ENCODE peak calls at places on chromosome 7, in seven cellular contexts. One of them, this sample, is unnamed.

GRCh38 chr7:108340856-108341411 is 115.3 kb downstream of the NRCAM start:
- DNase-seq in GM23248: no peak
- DNase-seq in brain microvascular endothelial cell: no peak
- DNase-seq in ovary: no peak
- DNase-seq in neuronal stem cell: no peak
- DNase-seq in neural progenitor cell: no peak
- DNase-seq in adrenal gland: peak
- DNase-seq in this sample: no peak

GRCh38 chr7:20331912-20332317 is 1.2 kb downstream of the ITGB8 start:
- DNase-seq in GM23248: no peak
- DNase-seq in brain microvascular endothelial cell: no peak
- DNase-seq in ovary: no peak
- DNase-seq in neuronal stem cell: no peak
- DNase-seq in neural progenitor cell: peak
- DNase-seq in adrenal gland: no peak
- DNase-seq in this sample: no peak

GRCh38 chr7:136911362-136911761 is 42.9 kb downstream of the CHRM2 start:
- DNase-seq in GM23248: peak
- DNase-seq in brain microvascular endothelial cell: peak
- DNase-seq in ovary: no peak
- DNase-seq in neuronal stem cell: no peak
- DNase-seq in neural progenitor cell: no peak
- DNase-seq in adrenal gland: no peak
- DNase-seq in this sample: no peak

GRCh38 chr7:101950450-101951119 is 133.2 kb downstream of the CUX1 start:
- DNase-seq in GM23248: peak
- DNase-seq in brain microvascular endothelial cell: peak
- DNase-seq in ovary: no peak
- DNase-seq in neuronal stem cell: no peak
- DNase-seq in neural progenitor cell: peak
- DNase-seq in adrenal gland: no peak
- DNase-seq in this sample: no peak

GRCh38 chr7:35729966-35730345 is 35.0 kb upstream of the HERPUD2 start:
- DNase-seq in GM23248: no peak
- DNase-seq in brain microvascular endothelial cell: no peak
- DNase-seq in ovary: no peak
- DNase-seq in neuronal stem cell: no peak
- DNase-seq in neural progenitor cell: no peak
- DNase-seq in adrenal gland: no peak
- DNase-seq in this sample: no peak

GRCh38 chr7:112740667-112741066 is 49.5 kb downstream of the TMEM168 start:
- DNase-seq in GM23248: no peak
- DNase-seq in brain microvascular endothelial cell: no peak
- DNase-seq in ovary: no peak
- DNase-seq in neuronal stem cell: no peak
- DNase-seq in neural progenitor cell: no peak
- DNase-seq in adrenal gland: no peak
- DNase-seq in this sample: no peak

GRCh38 chr7:122535086-122535485 is 163.8 kb downstream of the RNF133 start:
- DNase-seq in GM23248: no peak
- DNase-seq in brain microvascular endothelial cell: no peak
- DNase-seq in ovary: no peak
- DNase-seq in neuronal stem cell: no peak
- DNase-seq in neural progenitor cell: no peak
- DNase-seq in adrenal gland: no peak
- DNase-seq in this sample: no peak

GRCh38 chr7:5634107-5634950 is 147.1 kb downstream of the RNF216 start:
- DNase-seq in GM23248: peak
- DNase-seq in brain microvascular endothelial cell: peak
- DNase-seq in ovary: peak
- DNase-seq in neuronal stem cell: no peak
- DNase-seq in neural progenitor cell: peak
- DNase-seq in adrenal gland: peak
- DNase-seq in this sample: no peak

GRCh38 chr7:134593530-134594392 is 44.9 kb downstream of the AKR1B15 start:
- DNase-seq in GM23248: peak
- DNase-seq in brain microvascular endothelial cell: peak
- DNase-seq in ovary: peak
- DNase-seq in neuronal stem cell: no peak
- DNase-seq in neural progenitor cell: peak
- DNase-seq in adrenal gland: peak
- DNase-seq in this sample: no peak

GRCh38 chr7:27409776-27410175 is 167.2 kb downstream of the EVX1 start:
- DNase-seq in GM23248: peak
- DNase-seq in brain microvascular endothelial cell: no peak
- DNase-seq in ovary: no peak
- DNase-seq in neuronal stem cell: no peak
- DNase-seq in neural progenitor cell: no peak
- DNase-seq in adrenal gland: no peak
- DNase-seq in this sample: no peak

GRCh38 chr7:24865994-24866615 is 108.8 kb upstream of the GSDME start:
- DNase-seq in GM23248: no peak
- DNase-seq in brain microvascular endothelial cell: no peak
- DNase-seq in ovary: no peak
- DNase-seq in neuronal stem cell: no peak
- DNase-seq in neural progenitor cell: no peak
- DNase-seq in adrenal gland: no peak
- DNase-seq in this sample: no peak

GRCh38 chr7:71871446-71871845 is 540.7 kb downstream of the CALN1 start:
- DNase-seq in GM23248: no peak
- DNase-seq in brain microvascular endothelial cell: no peak
- DNase-seq in ovary: no peak
- DNase-seq in neuronal stem cell: no peak
- DNase-seq in neural progenitor cell: peak
- DNase-seq in adrenal gland: no peak
- DNase-seq in this sample: no peak

GRCh38 chr7:113710310-113711106 is 208.3 kb downstream of the PPP1R3A start:
- DNase-seq in GM23248: peak
- DNase-seq in brain microvascular endothelial cell: peak
- DNase-seq in ovary: no peak
- DNase-seq in neuronal stem cell: peak
- DNase-seq in neural progenitor cell: peak
- DNase-seq in adrenal gland: peak
- DNase-seq in this sample: peak

GRCh38 chr7:118684796-118685195 is 460.3 kb downstream of the ANKRD7 start:
- DNase-seq in GM23248: no peak
- DNase-seq in brain microvascular endothelial cell: no peak
- DNase-seq in ovary: no peak
- DNase-seq in neuronal stem cell: no peak
- DNase-seq in neural progenitor cell: no peak
- DNase-seq in adrenal gland: no peak
- DNase-seq in this sample: no peak

GRCh38 chr7:83072576-83073517 is 89.8 kb downstream of the PCLO start:
- DNase-seq in GM23248: peak
- DNase-seq in brain microvascular endothelial cell: peak
- DNase-seq in ovary: no peak
- DNase-seq in neuronal stem cell: no peak
- DNase-seq in neural progenitor cell: no peak
- DNase-seq in adrenal gland: no peak
- DNase-seq in this sample: no peak

GRCh38 chr7:73704640-73705550 is 14.6 kb downstream of the STX1A start:
- DNase-seq in GM23248: no peak
- DNase-seq in brain microvascular endothelial cell: peak
- DNase-seq in ovary: no peak
- DNase-seq in neuronal stem cell: no peak
- DNase-seq in neural progenitor cell: no peak
- DNase-seq in adrenal gland: no peak
- DNase-seq in this sample: no peak

GRCh38 chr7:138657854-138658386 is 43.2 kb downstream of the SVOPL start:
- DNase-seq in GM23248: no peak
- DNase-seq in brain microvascular endothelial cell: peak
- DNase-seq in ovary: no peak
- DNase-seq in neuronal stem cell: no peak
- DNase-seq in neural progenitor cell: no peak
- DNase-seq in adrenal gland: no peak
- DNase-seq in this sample: no peak

GRCh38 chr7:100127866-100128601 is 1.3 kb downstream of the MBLAC1 start:
- DNase-seq in GM23248: peak
- DNase-seq in brain microvascular endothelial cell: no peak
- DNase-seq in ovary: no peak
- DNase-seq in neuronal stem cell: no peak
- DNase-seq in neural progenitor cell: peak
- DNase-seq in adrenal gland: peak
- DNase-seq in this sample: peak

GRCh38 chr7:100128602-100128963 is 1.8 kb downstream of the MBLAC1 start:
- DNase-seq in GM23248: no peak
- DNase-seq in brain microvascular endothelial cell: no peak
- DNase-seq in ovary: no peak
- DNase-seq in neuronal stem cell: no peak
- DNase-seq in neural progenitor cell: no peak
- DNase-seq in adrenal gland: no peak
- DNase-seq in this sample: no peak

GRCh38 chr7:100132697-100133137 is 6.0 kb downstream of the MBLAC1 start:
- DNase-seq in GM23248: peak
- DNase-seq in brain microvascular endothelial cell: peak
- DNase-seq in ovary: peak
- DNase-seq in neuronal stem cell: no peak
- DNase-seq in neural progenitor cell: peak
- DNase-seq in adrenal gland: peak
- DNase-seq in this sample: peak

GRCh38 chr7:100132126-100132525 is 5.4 kb downstream of the MBLAC1 start:
- DNase-seq in GM23248: no peak
- DNase-seq in brain microvascular endothelial cell: no peak
- DNase-seq in ovary: no peak
- DNase-seq in neuronal stem cell: no peak
- DNase-seq in neural progenitor cell: no peak
- DNase-seq in adrenal gland: no peak
- DNase-seq in this sample: no peak

DNA sequence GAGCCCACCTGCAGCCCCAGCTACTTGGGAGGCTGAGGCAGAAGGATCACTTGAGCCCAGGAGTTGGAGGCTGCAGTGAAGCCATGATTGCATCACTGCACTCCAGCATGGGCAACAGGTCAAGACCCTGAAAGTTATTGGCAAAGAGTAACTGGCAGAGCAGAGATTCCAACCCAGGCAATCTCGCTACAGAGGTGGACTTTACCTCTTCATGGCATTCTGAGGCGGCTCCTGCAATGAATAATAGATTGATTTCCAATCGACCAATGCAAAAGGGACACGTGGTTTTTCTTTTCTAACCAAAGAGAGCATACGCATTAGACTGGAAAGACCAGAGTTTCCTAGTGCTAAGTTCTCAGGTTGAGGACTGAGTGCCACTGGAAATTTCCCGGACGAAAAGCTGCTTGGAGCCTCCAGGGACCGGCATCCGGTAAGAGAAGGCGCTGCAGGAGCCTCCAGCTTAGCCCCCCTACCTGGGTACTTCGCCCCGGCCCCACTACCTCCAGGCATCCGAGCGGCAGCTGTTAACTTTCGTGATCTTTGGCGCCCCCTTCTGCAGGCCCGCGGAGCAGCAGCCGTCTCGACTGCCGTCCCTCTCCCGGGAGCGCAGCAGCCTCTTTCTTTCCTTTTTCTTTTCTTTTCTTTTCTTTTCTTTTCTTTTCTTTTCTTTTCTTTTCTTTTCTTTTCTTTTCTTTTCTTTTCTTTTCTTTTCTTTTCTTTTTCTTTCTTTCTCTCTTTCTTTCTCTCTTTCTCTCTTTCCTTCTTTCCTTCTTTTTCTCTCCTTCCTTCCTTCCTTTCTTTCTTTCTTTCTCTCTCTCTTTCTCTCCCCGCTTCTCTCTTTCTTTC is 4.1 kb downstream of the MBLAC1 start:
- DNase-seq in GM23248: peak
- DNase-seq in brain microvascular endothelial cell: peak
- DNase-seq in ovary: peak
- DNase-seq in neuronal stem cell: peak
- DNase-seq in neural progenitor cell: peak
- DNase-seq in adrenal gland: peak
- DNase-seq in this sample: peak
- H3K4me3 ChIP-seq in GM23248: peak
- H3K4me3 ChIP-seq in brain microvascular endothelial cell: no peak
- H3K4me3 ChIP-seq in ovary: no peak
- H3K4me3 ChIP-seq in neuronal stem cell: no peak
- H3K4me3 ChIP-seq in neural progenitor cell: peak
- H3K4me3 ChIP-seq in adrenal gland: no peak
- H3K4me3 ChIP-seq in this sample: no peak

DNA sequence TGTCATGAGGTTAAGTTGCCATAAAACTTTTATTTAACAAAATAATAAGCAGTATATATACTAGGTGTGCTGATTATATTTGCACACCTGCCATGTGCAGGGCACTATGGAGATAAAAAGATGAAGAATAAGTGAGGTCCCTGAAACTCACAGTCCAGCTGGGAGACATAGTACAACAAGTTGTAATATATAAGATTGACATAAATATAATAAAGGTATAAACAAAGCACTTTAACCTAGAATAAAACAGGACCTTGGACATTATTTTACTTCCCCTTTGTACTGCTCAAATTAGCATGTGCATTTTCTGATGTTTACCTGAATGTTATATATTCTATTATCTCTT is 6.2 kb downstream of the STK17A start:
- DNase-seq in GM23248: no peak
- DNase-seq in brain microvascular endothelial cell: no peak
- DNase-seq in ovary: no peak
- DNase-seq in neuronal stem cell: no peak
- DNase-seq in neural progenitor cell: no peak
- DNase-seq in adrenal gland: no peak
- DNase-seq in this sample: no peak
- H3K4me3 ChIP-seq in GM23248: no peak
- H3K4me3 ChIP-seq in brain microvascular endothelial cell: no peak
- H3K4me3 ChIP-seq in ovary: no peak
- H3K4me3 ChIP-seq in neuronal stem cell: no peak
- H3K4me3 ChIP-seq in neural progenitor cell: no peak
- H3K4me3 ChIP-seq in adrenal gland: no peak
- H3K4me3 ChIP-seq in this sample: no peak

GRCh38 chr7:99390941-99391602 is 16.5 kb downstream of the ARPC1B start:
- DNase-seq in GM23248: no peak
- DNase-seq in brain microvascular endothelial cell: no peak
- DNase-seq in ovary: no peak
- DNase-seq in neuronal stem cell: no peak
- DNase-seq in neural progenitor cell: no peak
- DNase-seq in adrenal gland: peak
- DNase-seq in this sample: no peak
- H3K4me3 ChIP-seq in GM23248: no peak
- H3K4me3 ChIP-seq in brain microvascular endothelial cell: no peak
- H3K4me3 ChIP-seq in ovary: no peak
- H3K4me3 ChIP-seq in neuronal stem cell: no peak
- H3K4me3 ChIP-seq in neural progenitor cell: no peak
- H3K4me3 ChIP-seq in adrenal gland: no peak
- H3K4me3 ChIP-seq in this sample: no peak

GRCh38 chr7:50265968-50266694 is 38.4 kb upstream of the IKZF1 start:
- DNase-seq in GM23248: no peak
- DNase-seq in brain microvascular endothelial cell: no peak
- DNase-seq in ovary: no peak
- DNase-seq in neuronal stem cell: no peak
- DNase-seq in neural progenitor cell: no peak
- DNase-seq in adrenal gland: no peak
- DNase-seq in this sample: no peak

GRCh38 chr7:50266893-50267386 is 37.6 kb upstream of the IKZF1 start:
- DNase-seq in GM23248: no peak
- DNase-seq in brain microvascular endothelial cell: no peak
- DNase-seq in ovary: no peak
- DNase-seq in neuronal stem cell: no peak
- DNase-seq in neural progenitor cell: no peak
- DNase-seq in adrenal gland: no peak
- DNase-seq in this sample: peak

GRCh38 chr7:50267525-50268041 is 36.9 kb upstream of the IKZF1 start:
- DNase-seq in GM23248: no peak
- DNase-seq in brain microvascular endothelial cell: no peak
- DNase-seq in ovary: no peak
- DNase-seq in neuronal stem cell: no peak
- DNase-seq in neural progenitor cell: no peak
- DNase-seq in adrenal gland: no peak
- DNase-seq in this sample: no peak

GRCh38 chr7:50268990-50269389 is 35.5 kb upstream of the IKZF1 start:
- DNase-seq in GM23248: no peak
- DNase-seq in brain microvascular endothelial cell: no peak
- DNase-seq in ovary: no peak
- DNase-seq in neuronal stem cell: no peak
- DNase-seq in neural progenitor cell: no peak
- DNase-seq in adrenal gland: no peak
- DNase-seq in this sample: no peak

GRCh38 chr7:50268223-50268622 is 36.3 kb upstream of the IKZF1 start:
- DNase-seq in GM23248: no peak
- DNase-seq in brain microvascular endothelial cell: no peak
- DNase-seq in ovary: no peak
- DNase-seq in neuronal stem cell: no peak
- DNase-seq in neural progenitor cell: no peak
- DNase-seq in adrenal gland: no peak
- DNase-seq in this sample: no peak
- H3K4me3 ChIP-seq in GM23248: no peak
- H3K4me3 ChIP-seq in brain microvascular endothelial cell: no peak
- H3K4me3 ChIP-seq in ovary: no peak
- H3K4me3 ChIP-seq in neuronal stem cell: no peak
- H3K4me3 ChIP-seq in neural progenitor cell: no peak
- H3K4me3 ChIP-seq in adrenal gland: no peak
- H3K4me3 ChIP-seq in this sample: no peak